ENCODE peak calls at places on chromosomes 2 and 18, in seven cellular contexts. D is AG04450, T is GM13977, L is cardiac muscle cell, J is left ventricle myocardium inferior, W is Calu3, O is AG04449. N is an unnamed sample.

GRCh38 chr2:119011162-119011909 is 69.3 kb downstream of the MARCO start:
- DNase-seq in W (peak; percentile 79), J (peak; percentile 51), L (peak; percentile 62), O (no peak), T (peak; percentile 63), D (no peak), N (peak; percentile 3)

GRCh38 chr2:101515512-101515911 is 40.6 kb upstream of the RFX8 start:
- DNase-seq in T (no peak), O (no peak), D (no peak), L (peak; percentile 64), J (peak; percentile 41), W (peak; percentile 16), N (no peak)

GRCh38 chr2:209762564-209762963 is 9.1 kb upstream of the UNC80 start:
- DNase-seq in T (no peak), W (no peak), L (no peak), O (no peak), D (no peak), J (no peak), N (no peak)

GRCh38 chr2:28084564-28084963 is 194.0 kb downstream of the BABAM2 start:
- DNase-seq in J (no peak), T (no peak), D (no peak), W (no peak), L (peak; percentile 56), O (no peak), N (no peak)

GRCh38 chr2:109305494-109306187 is 176.6 kb downstream of the SH3RF3 start:
- DNase-seq in O (no peak), J (no peak), D (no peak), L (no peak), W (no peak), T (no peak), N (no peak)

GRCh38 chr2:235641333-235641732 is 147.5 kb downstream of the AGAP1 start:
- DNase-seq in W (no peak), O (no peak), L (peak; percentile 44), J (no peak), T (no peak), D (no peak), N (no peak)

GRCh38 chr2:144357623-144358400 is 162.1 kb downstream of the ZEB2 start:
- DNase-seq in O (peak; percentile 97), T (peak; percentile 62), W (peak; percentile 60), L (peak; percentile 92), D (peak; percentile 89), J (no peak), N (peak; percentile 92)

GRCh38 chr2:165778653-165779451 is 15.2 kb downstream of the GALNT3 start:
- DNase-seq in D (no peak), W (peak; percentile 43), J (no peak), T (no peak), L (peak; percentile 25), O (no peak), N (no peak)

GRCh38 chr2:12399244-12399643 is 317.5 kb upstream of the TRIB2 start:
- DNase-seq in D (no peak), J (no peak), O (no peak), L (no peak), T (no peak), W (no peak), N (no peak)

GRCh38 chr2:224579411-224579810 is 5.8 kb downstream of the CUL3 start:
- DNase-seq in W (no peak), O (no peak), D (no peak), J (no peak), T (no peak), L (peak; percentile 19), N (no peak)

GRCh38 chr18:25825066-25825465 is 265.3 kb downstream of the SS18 start:
- DNase-seq in O (no peak), T (no peak), W (no peak), D (no peak), L (no peak), J (no peak), N (no peak)

GRCh38 chr2:3141696-3142095 is 235.9 kb downstream of the EIPR1 start:
- DNase-seq in W (no peak), O (no peak), T (no peak), J (no peak), L (no peak), D (no peak), N (no peak)

GRCh38 chr2:48508461-48509124 is 21.4 kb upstream of the STON1 start:
- DNase-seq in O (no peak), W (no peak), D (no peak), J (no peak), L (peak; percentile 80), T (no peak), N (no peak)

GRCh38 chr2:221969087-221969829 is 329.5 kb downstream of the PAX3 start:
- DNase-seq in D (peak; percentile 6), O (no peak), T (peak; percentile 36), L (peak; percentile 50), W (peak; percentile 38), J (no peak), N (no peak)

GRCh38 chr2:44836174-44836573 is 105.3 kb upstream of the SIX3 start:
- DNase-seq in D (no peak), W (no peak), T (peak; percentile 34), J (no peak), O (no peak), L (no peak), N (no peak)

GRCh38 chr18:3329471-3329870 is 67.5 kb downstream of the MYL12B start:
- DNase-seq in T (no peak), W (no peak), O (no peak), D (no peak), J (no peak), L (no peak), N (no peak)

GRCh38 chr2:161077367-161078210 is 82.6 kb upstream of the TANK start:
- DNase-seq in L (peak; percentile 86), W (no peak), O (no peak), D (no peak), T (peak; percentile 15), J (no peak), N (no peak)

GRCh38 chr2:231940795-231941194 is 14.6 kb upstream of the NPPC start:
- DNase-seq in W (no peak), T (no peak), J (no peak), D (no peak), L (no peak), O (no peak), N (no peak)

GRCh38 chr2:76491503-76491902 is 780.8 kb upstream of the GCFC2 start:
- DNase-seq in J (no peak), L (no peak), W (no peak), D (no peak), T (no peak), O (no peak), N (no peak)

GRCh38 chr2:121694398-121695178 is 42.1 kb downstream of the NIFK start:
- DNase-seq in W (no peak), O (no peak), L (no peak), D (no peak), J (no peak), T (no peak), N (no peak)

GRCh38 chr2:240369725-240370585 is 65.5 kb upstream of the GPC1 start:
- DNase-seq in W (peak; percentile 92), T (no peak), D (peak; percentile 89), O (peak; percentile 76), J (peak; percentile 82), L (peak; percentile 78), N (peak; percentile 47)

DNA sequence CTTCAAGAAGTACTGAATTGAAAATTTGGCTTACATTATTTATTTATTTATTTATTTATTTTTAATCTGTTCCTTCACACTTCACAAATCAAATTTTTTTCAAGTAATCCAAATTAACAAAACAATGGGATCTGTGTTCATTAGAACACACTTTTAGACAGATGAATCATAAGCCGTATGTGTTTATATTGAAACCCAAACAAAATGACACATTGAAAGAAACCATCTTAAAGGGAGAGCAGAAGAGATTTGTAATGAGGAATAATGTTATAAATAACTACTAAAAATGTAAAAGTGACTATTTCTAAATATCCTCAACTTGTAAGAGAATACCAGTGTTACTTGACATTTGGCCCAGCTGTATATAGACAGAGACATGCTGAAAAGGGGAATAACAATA is 991.0 kb upstream of the CHAC2 start:
- DNase-seq in L (no peak), T (no peak), D (no peak), O (no peak), J (no peak), W (no peak), N (no peak)
- TF ChIP-seq CTCF in L (no peak), T (no peak), D (no peak), O (no peak), J (no peak), W (no peak), N (no peak)

DNA sequence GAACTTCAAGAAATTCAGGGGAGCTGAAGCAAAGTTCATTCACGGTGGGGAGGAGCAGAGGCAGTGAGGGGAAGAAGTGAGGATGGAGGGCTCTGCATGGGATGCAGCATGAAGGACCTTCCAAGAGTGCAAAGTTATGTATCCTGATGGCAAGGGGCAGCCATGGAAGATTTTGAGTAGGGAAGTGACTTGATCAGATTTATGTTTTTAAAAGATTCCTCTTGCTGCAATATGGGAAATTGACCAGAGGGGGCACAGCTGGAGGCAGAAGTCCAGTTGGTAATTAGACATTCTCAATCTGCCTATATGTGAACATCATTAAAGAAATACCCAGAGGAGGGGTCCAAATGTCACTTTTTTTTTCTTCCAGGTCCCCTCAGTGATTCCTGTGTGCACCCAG is 21.5 kb upstream of the ANXA4 start:
- DNase-seq in T (no peak), D (no peak), J (no peak), L (peak; percentile 31), W (peak; percentile 35), O (no peak), N (no peak)
- TF ChIP-seq CTCF in T (peak; percentile 34), D (peak; percentile 60), J (no peak), L (peak; percentile 51), W (no peak), O (peak; percentile 40), N (peak; percentile 46)

GRCh38 chr2:238421695-238422035 is 5.1 kb upstream of the ASB1 start:
- DNase-seq in D (no peak), T (no peak), J (no peak), L (no peak), O (no peak), W (no peak), N (no peak)

GRCh38 chr2:238422940-238423339 is 3.8 kb upstream of the ASB1 start:
- DNase-seq in O (no peak), L (no peak), T (no peak), J (no peak), W (no peak), D (no peak), N (no peak)

GRCh38 chr2:238420878-238421694 is 5.6 kb upstream of the ASB1 start:
- DNase-seq in T (no peak), D (no peak), O (no peak), L (peak; percentile 43), J (no peak), W (peak; percentile 32), N (no peak)

GRCh38 chr2:238423561-238424312 is 3.0 kb upstream of the ASB1 start:
- DNase-seq in T (no peak), D (no peak), L (no peak), O (no peak), W (no peak), J (no peak), N (no peak)

DNA sequence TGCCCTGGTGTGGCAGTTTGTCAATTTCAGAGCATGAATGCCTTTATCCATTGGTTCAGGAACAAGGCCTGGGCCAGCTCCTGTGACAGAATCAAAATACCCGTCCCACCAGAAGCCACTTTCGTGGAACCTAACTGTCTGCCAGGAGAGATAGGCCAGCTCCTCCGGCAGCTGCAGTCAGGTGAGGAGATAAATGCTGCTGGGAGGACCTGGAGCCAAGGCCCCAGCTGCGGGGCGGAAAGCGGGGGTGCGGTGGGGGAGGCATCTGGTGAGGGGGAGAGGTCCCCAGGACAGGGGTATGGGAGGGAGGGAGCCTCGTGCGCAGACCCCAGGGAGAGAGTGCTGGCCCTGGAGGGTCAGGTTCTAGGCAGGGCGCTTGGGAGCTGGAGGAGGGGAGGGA is 4.4 kb upstream of the ASB1 start:
- DNase-seq in W (no peak), D (no peak), O (no peak), J (no peak), L (no peak), T (no peak), N (no peak)
- TF ChIP-seq CTCF in W (no peak), D (no peak), O (no peak), J (no peak), L (no peak), T (no peak), N (no peak)

GRCh38 chr2:30990736-30991135 is 147.5 kb downstream of the GALNT14 start:
- DNase-seq in D (no peak), W (no peak), O (no peak), T (no peak), J (no peak), L (no peak), N (no peak)
- TF ChIP-seq CTCF in D (no peak), W (no peak), O (no peak), T (no peak), J (no peak), L (no peak), N (no peak)

N was measured in AG09319.